ENCODE peak calls at places on chromosomes 13 and 19, in five cellular contexts. G is GM12878, D is IMR-90, N is HepG2, J is K562. Y is an unnamed sample.

GRCh38 chr19:6580313-6580712 is 10.6 kb downstream of the CD70 start:
- DNase-seq in G (no peak), D (peak; percentile 12), N (no peak), J (no peak), Y (peak; percentile 69)

GRCh38 chr19:45428385-45429231 is 4.9 kb upstream of the ERCC1 start:
- DNase-seq in G (no peak), D (peak; percentile 59), N (no peak), J (peak; percentile 74), Y (no peak)

GRCh38 chr13:49421391-49421790 is 22.5 kb downstream of the CAB39L start:
- DNase-seq in G (peak; percentile 24), D (no peak), N (peak; percentile 81), J (peak; percentile 35), Y (peak; percentile 29)

GRCh38 chr13:110274687-110275086 is 32.3 kb downstream of the COL4A1 start:
- DNase-seq in G (no peak), D (no peak), N (no peak), J (no peak), Y (peak; percentile 7)

GRCh38 chr19:4952945-4953344 is 16.0 kb upstream of the KDM4B start:
- DNase-seq in G (no peak), D (no peak), N (no peak), J (no peak), Y (no peak)

GRCh38 chr13:70523622-70524021 is 415.4 kb upstream of the KLHL1 start:
- DNase-seq in G (no peak), D (no peak), N (no peak), J (no peak), Y (no peak)

GRCh38 chr13:92602560-92602959 is 624.0 kb upstream of the GPC6 start:
- DNase-seq in G (no peak), D (peak; percentile 9), N (no peak), J (no peak), Y (no peak)

GRCh38 chr19:45498411-45499195 is at the start of gene PPM1N:
- DNase-seq in G (no peak), D (peak; percentile 17), N (no peak), J (no peak), Y (no peak)

GRCh38 chr13:41765813-41766212 is 195.1 kb downstream of the VWA8 start:
- DNase-seq in G (no peak), D (no peak), N (no peak), J (peak; percentile 23), Y (no peak)

GRCh38 chr13:100734194-100734720 is 59.7 kb upstream of the TMTC4 start:
- DNase-seq in G (no peak), D (no peak), N (peak; percentile 97), J (no peak), Y (peak; percentile 1)

GRCh38 chr13:89393758-89394157 is 1722.6 kb downstream of the SLITRK5 start:
- DNase-seq in G (no peak), D (no peak), N (no peak), J (no peak), Y (no peak)

GRCh38 chr19:48506138-48506733 is 5.4 kb downstream of the LMTK3 start:
- DNase-seq in G (no peak), D (peak; percentile 47), N (peak; percentile 48), J (peak; percentile 64), Y (peak; percentile 84)

GRCh38 chr19:58570770-58571574 is 2.2 kb downstream of the MZF1 start:
- DNase-seq in G (no peak), D (no peak), N (no peak), J (no peak), Y (no peak)

GRCh38 chr13:24618219-24618955 is 61.8 kb upstream of the ATP12A start:
- DNase-seq in G (peak; percentile 40), D (no peak), N (no peak), J (no peak), Y (no peak)

GRCh38 chr19:19591133-19591825 is 27.2 kb downstream of the PBX4 start:
- DNase-seq in G (peak; percentile 84), D (peak; percentile 99), N (peak; percentile 23), J (no peak), Y (peak; percentile 58)

GRCh38 chr19:10270616-10271394 is at the start of gene ICAM1:
- DNase-seq in G (no peak), D (peak; percentile 66), N (peak; percentile 83), J (peak; percentile 83), Y (no peak)

GRCh38 chr19:4744451-4745170 is 21.0 kb upstream of the DPP9 start:
- DNase-seq in G (no peak), D (peak; percentile 95), N (no peak), J (peak; percentile 22), Y (no peak)

GRCh38 chr13:23617551-23618014 is 47.4 kb downstream of the TNFRSF19 start:
- DNase-seq in G (no peak), D (peak; percentile 65), N (no peak), J (no peak), Y (no peak)

GRCh38 chr19:15047680-15048079 is 1.6 kb upstream of the CASP14 start:
- DNase-seq in G (no peak), D (no peak), N (no peak), J (no peak), Y (no peak)

GRCh38 chr13:68369739-68370138 is 1139.6 kb upstream of the PCDH9 start:
- DNase-seq in G (no peak), D (no peak), N (peak; percentile 49), J (no peak), Y (peak; percentile 59)

GRCh38 chr13:80303225-80303811 is 37.6 kb downstream of the SPRY2 start:
- DNase-seq in G (no peak), D (no peak), N (no peak), J (no peak), Y (no peak)

GRCh38 chr13:91400094-91400462 is 1.7 kb downstream of the GPC5 start:
- DNase-seq in G (no peak), D (no peak), N (no peak), J (no peak), Y (no peak)

GRCh38 chr19:11381535-11382369 is 2.4 kb downstream of the EPOR start:
- DNase-seq in G (peak; percentile 66), D (peak; percentile 88), N (no peak), J (no peak), Y (peak; percentile 83)

GRCh38 chr19:18657590-18658365 is 20.9 kb downstream of the KLHL26 start:
- DNase-seq in G (no peak), D (peak; percentile 91), N (no peak), J (peak; percentile 49), Y (no peak)

GRCh38 chr13:79637086-79637763 is 156.3 kb downstream of the NDFIP2 start:
- DNase-seq in G (no peak), D (no peak), N (no peak), J (no peak), Y (no peak)

GRCh38 chr13:35916186-35916585 is 215.0 kb downstream of the DCLK1 start:
- DNase-seq in G (no peak), D (no peak), N (no peak), J (no peak), Y (no peak)

GRCh38 chr19:799076-799881 is 2.0 kb downstream of the PTBP1 start:
- DNase-seq in G (no peak), D (peak; percentile 49), N (peak; percentile 55), J (no peak), Y (no peak)
- H3K4me3 ChIP-seq in G (peak overlapping the region; percentile 92), D (peak overlapping the region; percentile 94), N (peak overlapping the region; percentile 85), J (peak overlapping the region; percentile 99), Y (peak overlapping the region; percentile 100)

GRCh38 chr13:94351292-94352000 is 128.0 kb downstream of the DCT start:
- DNase-seq in G (no peak), D (peak; percentile 92), N (no peak), J (no peak), Y (no peak)
- TF ChIP-seq BHLHE40 in G (no peak), D (no peak), N (no peak), J (no peak), Y (no peak)

GRCh38 chr19:32877977-32878745 is 8.6 kb upstream of the SLC7A9 start:
- DNase-seq in G (no peak), D (no peak), N (no peak), J (no peak), Y (no peak)

GRCh38 chr19:32881766-32882165 is 12.2 kb upstream of the SLC7A9 start:
- DNase-seq in G (no peak), D (no peak), N (no peak), J (no peak), Y (no peak)

GRCh38 chr19:32878988-32879387 is 9.4 kb upstream of the SLC7A9 start:
- DNase-seq in G (no peak), D (no peak), N (no peak), J (no peak), Y (no peak)

GRCh38 chr19:32879741-32880140 is 10.2 kb upstream of the SLC7A9 start:
- DNase-seq in G (no peak), D (no peak), N (no peak), J (no peak), Y (no peak)

GRCh38 chr19:32880607-32881006 is 11.0 kb upstream of the SLC7A9 start:
- DNase-seq in G (no peak), D (no peak), N (no peak), J (no peak), Y (no peak)
- H3K4me3 ChIP-seq in G (no peak overlapping the region), D (no peak overlapping the region), N (no peak overlapping the region), J (no peak overlapping the region), Y (no peak overlapping the region)

GRCh38 chr13:34174671-34175145 is 356.8 kb downstream of the RFC3 start:
- DNase-seq in G (no peak), D (peak; percentile 33), N (no peak), J (no peak), Y (peak; percentile 70)

GRCh38 chr13:34179481-34179880 is 361.5 kb downstream of the RFC3 start:
- DNase-seq in G (no peak), D (peak; percentile 7), N (no peak), J (no peak), Y (no peak)

GRCh38 chr13:34172048-34172447 is 354.1 kb downstream of the RFC3 start:
- DNase-seq in G (no peak), D (no peak), N (no peak), J (no peak), Y (no peak)

GRCh38 chr13:34176636-34177035 is 358.7 kb downstream of the RFC3 start:
- DNase-seq in G (no peak), D (no peak), N (no peak), J (no peak), Y (no peak)
- TF ChIP-seq BHLHE40 in G (no peak), D (no peak), N (no peak), J (no peak), Y (no peak)